ENCODE peak calls at places on chromosomes 13 and 19, in six cellular contexts. V, A, C, M, I and E are unnamed samples.

GRCh38 chr13:99528547-99528946 is 27.3 kb downstream of the TM9SF2 start:
- DNase-seq in V (no peak), A (peak), C (no peak), M (no peak), I (no peak), E (no peak)

GRCh38 chr13:23615677-23616076 is 45.5 kb downstream of the TNFRSF19 start:
- DNase-seq in V (no peak), A (no peak), C (no peak), M (no peak), I (no peak), E (no peak)

GRCh38 chr13:26340812-26341211 is 86.9 kb downstream of the CDK8 start:
- DNase-seq in V (no peak), A (no peak), C (no peak), M (no peak), I (no peak), E (peak)

GRCh38 chr13:52638929-52639328 is 3.3 kb upstream of the HNRNPA1L2 start:
- DNase-seq in V (no peak), A (no peak), C (no peak), M (no peak), I (no peak), E (no peak)

GRCh38 chr19:55643003-55643732 is at the start of gene ZNF581:
- DNase-seq in V (peak), A (peak), C (no peak), M (peak), I (peak), E (peak)

GRCh38 chr13:62137629-62138405 is 722.2 kb upstream of the PCDH20 start:
- DNase-seq in V (no peak), A (no peak), C (no peak), M (no peak), I (no peak), E (no peak)

GRCh38 chr19:46574533-46574932 is 26.6 kb upstream of the CALM3 start:
- DNase-seq in V (no peak), A (no peak), C (no peak), M (no peak), I (no peak), E (no peak)

GRCh38 chr13:37290691-37291090 is 185.2 kb upstream of the CSNK1A1L start:
- DNase-seq in V (no peak), A (no peak), C (no peak), M (no peak), I (no peak), E (no peak)

GRCh38 chr13:94707400-94708021 is 4.8 kb downstream of the SOX21 start:
- DNase-seq in V (no peak), A (no peak), C (no peak), M (peak), I (no peak), E (no peak)